ENCODE peak calls at places on chromosome 7, in four cellular contexts. E is HL-60, K is GM12878, Q is K562. A is an unnamed sample.

GRCh38 chr7:99041526-99041925 is 102.4 kb downstream of the SMURF1 start:
- DNase-seq in E (no peak), K (no peak), Q (no peak), A (no peak)

GRCh38 chr7:87416682-87417587 is 58.5 kb downstream of the ABCB4 start:
- DNase-seq in E (no peak), K (peak; percentile 44), Q (peak; percentile 57), A (peak; percentile 3)

GRCh38 chr7:44368885-44369284 is 43.5 kb upstream of the CAMK2B start:
- DNase-seq in E (no peak), K (no peak), Q (peak; percentile 4), A (no peak)

GRCh38 chr7:45001826-45002225 is 1.8 kb downstream of the CCM2 start:
- DNase-seq in E (no peak), K (no peak), Q (no peak), A (no peak)

GRCh38 chr7:73817121-73817520 is 13.7 kb upstream of the CLDN4 start:
- DNase-seq in E (no peak), K (no peak), Q (no peak), A (no peak)

GRCh38 chr7:155944901-155945300 is 132.6 kb upstream of the SHH start:
- DNase-seq in E (no peak), K (no peak), Q (no peak), A (no peak)

GRCh38 chr7:142808802-142809583 is 38.2 kb downstream of the PRSS2 start:
- DNase-seq in E (no peak), K (peak; percentile 96), Q (peak; percentile 70), A (no peak)

GRCh38 chr7:85554294-85554877 is 367.5 kb upstream of the SEMA3D start:
- DNase-seq in E (peak; percentile 25), K (no peak), Q (peak; percentile 44), A (no peak)

GRCh38 chr7:44981035-44981706 is 2.4 kb upstream of the MYO1G start:
- DNase-seq in E (no peak), K (no peak), Q (no peak), A (no peak)

GRCh38 chr7:134155220-134155619 is 28.1 kb downstream of the LRGUK start:
- DNase-seq in E (no peak), K (no peak), Q (no peak), A (no peak)

GRCh38 chr7:116138202-116138801 is 72.0 kb upstream of the TES start:
- DNase-seq in E (peak; percentile 26), K (no peak), Q (peak; percentile 56), A (peak; percentile 2)

GRCh38 chr7:157547102-157547501 is 210.3 kb downstream of the DNAJB6 start:
- DNase-seq in E (no peak), K (no peak), Q (no peak), A (no peak)

GRCh38 chr7:149787428-149788299 is 14.3 kb upstream of the ZNF467 start:
- DNase-seq in E (no peak), K (no peak), Q (peak; percentile 85), A (no peak)

GRCh38 chr7:149489391-149490024 is 8.1 kb downstream of the ZNF746 start:
- DNase-seq in E (no peak), K (no peak), Q (no peak), A (no peak)

GRCh38 chr7:28536259-28536658 is 123.9 kb downstream of the CREB5 start:
- DNase-seq in E (no peak), K (no peak), Q (no peak), A (no peak)

GRCh38 chr7:7099584-7100014 is 82.7 kb upstream of the C1GALT1 start:
- DNase-seq in E (no peak), K (no peak), Q (peak; percentile 71), A (no peak)

GRCh38 chr7:47153076-47153475 is 428.8 kb downstream of the TNS3 start:
- DNase-seq in E (no peak), K (no peak), Q (no peak), A (no peak)

GRCh38 chr7:66283003-66283920 is 78.1 kb downstream of the TPST1 start:
- DNase-seq in E (no peak), K (no peak), Q (no peak), A (no peak)
- TF ChIP-seq POLR2AphosphoS5 in E (no peak), K (no peak), Q (no peak), A (no peak)

DNA sequence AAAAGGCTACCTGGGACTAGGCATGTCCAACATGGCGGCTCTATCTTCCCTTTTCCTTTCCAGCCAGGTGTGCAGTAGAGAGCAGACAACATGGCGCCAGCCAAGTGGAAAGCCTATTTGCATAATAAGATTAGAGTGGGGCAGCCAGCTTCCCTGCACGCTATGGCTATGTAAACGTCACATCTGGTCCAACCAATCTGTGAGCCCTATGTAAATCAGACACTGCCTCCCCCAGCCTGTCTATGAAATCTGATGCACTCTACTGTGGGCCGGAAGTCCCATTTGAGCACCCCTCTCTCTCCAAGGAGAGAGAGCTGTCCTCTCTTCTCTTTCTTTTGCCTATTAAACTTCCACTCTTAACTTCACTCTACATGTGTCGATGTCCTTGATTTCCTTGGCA is 984.9 kb upstream of the AUTS2 start:
- DNase-seq in E (no peak), K (no peak), Q (no peak), A (no peak)
- TF ChIP-seq SPI1 in E (no peak), K (no peak), Q (no peak), A (no peak)

DNA sequence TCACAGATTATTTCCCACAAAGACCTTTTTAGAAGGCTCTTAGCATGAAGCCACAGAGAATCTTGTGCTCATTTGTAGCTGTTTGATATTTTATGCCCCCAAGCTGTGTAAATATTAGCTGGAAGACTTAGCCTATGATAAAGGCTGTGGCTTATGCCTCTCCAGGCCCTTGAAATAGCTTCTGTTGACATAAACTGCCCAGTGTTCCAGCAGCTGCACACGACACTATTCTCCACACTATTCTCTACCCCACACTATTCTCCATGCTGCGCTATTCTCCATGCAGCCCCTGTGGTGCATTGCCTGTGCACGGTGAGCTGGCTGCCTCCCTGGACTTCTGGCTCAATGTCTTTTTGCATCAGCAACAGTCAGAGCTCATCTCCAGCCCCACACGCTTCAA is 13.1 kb downstream of the DDC start:
- DNase-seq in E (no peak), K (no peak), Q (no peak), A (no peak)
- TF ChIP-seq POLR2AphosphoS5 in E (no peak), K (no peak), Q (no peak), A (no peak)

DNA sequence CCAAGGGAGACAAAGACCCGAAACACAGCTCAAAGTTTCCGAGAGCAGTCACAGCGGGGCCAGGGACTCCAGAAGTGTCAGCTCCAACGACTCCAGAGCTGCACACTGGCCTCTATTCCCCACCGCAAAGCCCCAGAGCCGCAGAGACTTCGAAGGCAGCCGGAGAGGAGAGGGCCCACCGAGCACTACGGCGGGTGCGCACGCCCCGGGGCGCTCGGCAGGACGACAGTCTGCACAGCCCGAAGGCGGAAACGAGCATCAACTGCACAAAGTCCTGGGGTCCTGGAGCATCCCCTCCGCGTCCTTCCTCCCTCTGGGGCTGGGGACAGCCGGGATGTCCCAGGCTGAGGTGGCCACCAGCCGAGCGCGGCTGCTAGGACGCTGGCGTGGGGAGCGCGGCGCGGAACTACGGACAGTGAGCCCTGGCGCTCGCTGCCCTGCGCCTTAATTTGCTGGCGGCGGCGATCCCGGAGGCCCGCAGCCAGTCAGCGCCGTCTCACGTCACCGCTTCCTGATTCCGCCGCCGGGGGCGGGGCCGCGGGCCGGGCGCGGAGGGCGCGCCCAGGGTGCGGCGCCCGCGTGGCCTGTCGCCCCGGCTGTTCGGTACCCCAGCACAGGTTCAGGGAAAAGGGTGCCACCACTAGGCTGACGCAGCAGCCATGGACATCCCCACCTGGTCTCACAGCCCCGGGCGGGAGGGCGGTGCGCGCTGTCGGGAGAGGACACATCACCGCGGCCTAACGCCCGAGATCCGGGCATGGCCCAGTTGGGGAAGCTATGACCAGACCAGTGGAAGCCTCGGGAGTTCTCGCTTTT is at the start of gene TBX20:
- DNase-seq in E (no peak), K (no peak), Q (no peak), A (no peak)
- TF ChIP-seq SPI1 in E (no peak), K (no peak), Q (no peak), A (no peak)

DNA sequence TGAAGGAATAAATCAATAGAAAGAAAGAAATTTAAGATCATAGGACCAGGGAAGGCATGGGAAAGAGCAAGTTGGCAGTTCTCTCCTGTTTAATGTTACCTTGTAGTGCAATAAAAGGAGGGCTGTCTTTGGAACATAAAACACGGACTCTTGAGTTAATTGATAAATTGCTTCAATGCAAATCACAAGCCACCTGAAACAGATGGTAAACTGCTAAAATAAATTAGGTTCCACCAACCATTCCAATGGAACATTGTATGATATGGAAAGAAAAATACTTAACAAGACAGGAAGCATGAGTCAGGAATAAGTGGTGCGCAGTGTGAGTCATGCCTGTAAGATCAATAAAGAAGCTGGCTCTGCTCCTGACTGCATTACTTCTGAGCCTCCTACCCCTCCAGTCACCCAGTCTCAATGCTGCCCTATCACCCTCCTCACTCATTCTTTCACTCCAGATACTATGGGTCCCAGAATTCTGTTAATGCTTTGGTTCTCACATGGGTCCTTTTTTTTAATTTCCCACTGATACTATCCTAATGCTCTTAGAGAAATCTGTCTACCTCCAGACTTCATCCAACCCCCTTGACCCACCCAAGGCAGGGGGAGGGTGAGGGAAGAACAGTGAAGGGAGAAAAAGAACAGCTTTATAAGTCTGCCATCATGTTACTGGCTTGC is 78.9 kb downstream of the LRRC17 start:
- DNase-seq in E (peak; percentile 61), K (no peak), Q (peak; percentile 84), A (no peak)
- TF ChIP-seq POLR2AphosphoS5 in E (no peak), K (no peak), Q (peak; percentile 78), A (no peak)

DNA sequence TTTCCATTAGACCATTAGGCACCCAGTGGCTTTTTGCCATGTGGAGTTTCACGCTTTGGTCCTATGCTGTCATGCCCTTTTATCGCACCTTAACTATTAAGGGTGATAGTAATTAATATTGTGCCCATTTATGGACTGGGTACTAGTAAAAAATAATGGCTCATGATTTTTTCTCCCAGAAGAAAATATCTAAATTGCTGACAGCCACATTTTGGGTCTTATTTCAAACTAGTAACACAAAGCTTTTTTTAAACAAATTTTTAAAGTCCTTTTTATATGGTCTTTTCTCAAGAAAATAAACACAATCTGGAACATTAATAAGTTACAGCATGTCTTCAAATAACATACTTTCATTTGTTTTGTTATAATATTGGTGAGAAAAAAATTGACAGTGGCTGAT is 179.7 kb downstream of the ANKRD7 start:
- DNase-seq in E (no peak), K (no peak), Q (no peak), A (no peak)
- TF ChIP-seq SPI1 in E (no peak), K (no peak), Q (no peak), A (no peak)

DNA sequence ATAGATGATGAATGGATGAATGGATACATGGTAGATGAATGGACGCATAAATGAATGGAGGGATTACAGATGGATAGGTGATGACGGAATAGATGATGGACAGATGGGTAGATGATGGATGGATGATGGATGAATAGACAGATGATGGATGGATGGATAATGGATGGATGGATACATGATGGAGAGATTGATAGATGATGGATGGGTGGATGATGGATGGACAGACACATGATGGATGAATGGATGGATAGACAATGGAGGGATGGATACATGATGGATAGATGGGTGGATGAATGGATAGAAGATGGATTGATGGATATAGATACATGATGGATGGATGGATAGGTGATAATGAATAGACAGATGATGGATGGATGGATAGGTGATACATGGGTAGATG is 8.8 kb upstream of the PDGFA start:
- DNase-seq in E (no peak), K (no peak), Q (no peak), A (no peak)
- TF ChIP-seq POLR2AphosphoS5 in E (no peak), K (no peak), Q (no peak), A (no peak)

GRCh38 chr7:117873056-117873932 is at the start of gene CTTNBP2:
- DNase-seq in E (no peak), K (no peak), Q (peak; percentile 17), A (peak; percentile 8)
- TF ChIP-seq SPI1 in E (no peak), K (no peak), Q (no peak), A (no peak)

GRCh38 chr7:71323726-71324125 is 191.8 kb downstream of the GALNT17 start:
- DNase-seq in E (no peak), K (no peak), Q (no peak), A (no peak)
- TF ChIP-seq POLR2AphosphoS5 in E (no peak), K (no peak), Q (no peak), A (no peak)

GRCh38 chr7:121436136-121436535 is 40.0 kb upstream of the FAM3C start:
- DNase-seq in E (no peak), K (no peak), Q (no peak), A (no peak)
- TF ChIP-seq SPI1 in E (no peak), K (no peak), Q (no peak), A (no peak)